ENCODE peak calls at places on chromosomes 11 and 22, in eight cellular contexts. T is progenitor cell of endocrine pancreas; R is neural crest cell; C is GM10248; D is neural progenitor cell; K is activated naive CD8-positive, alpha-beta T cell treated with anti-CD3 and anti-CD28 coated beads, Interleukin-2, amount 10 ng/mL, durations not matched to agents 7 days and 5 days; B is T-helper 1 cell; V is activated T-helper 1 cell treated with anti-CD3 and anti-CD28 coated beads, Interleukin-2, amount 50 U/mL, for 16 hours. O is an unnamed sample.

GRCh38 chr11:126106929-126107328 is 44.3 kb upstream of the CDON start:
- DNase-seq in T (no peak), R (no peak), C (no peak), D (no peak), K (no peak), B (no peak), V (no peak), O (no peak)

GRCh38 chr11:46826310-46827044 is 19.6 kb downstream of the CKAP5 start:
- DNase-seq in T (peak), R (peak), C (peak), D (peak), K (peak), B (peak), V (peak), O (peak)

GRCh38 chr11:1060885-1061616 is 13.6 kb upstream of the MUC2 start:
- DNase-seq in T (no peak), R (no peak), C (no peak), D (no peak), K (peak), B (no peak), V (no peak), O (no peak)

GRCh38 chr22:45640941-45641621 is 30.6 kb upstream of the ATXN10 start:
- DNase-seq in T (no peak), R (no peak), C (no peak), D (no peak), K (no peak), B (no peak), V (no peak), O (no peak)

GRCh38 chr11:62143727-62144126 is 19.9 kb downstream of the INCENP start:
- DNase-seq in T (no peak), R (no peak), C (no peak), D (no peak), K (peak), B (no peak), V (no peak), O (peak)

GRCh38 chr22:27431896-27432295 is 369.7 kb downstream of the MN1 start:
- DNase-seq in T (no peak), R (no peak), C (no peak), D (no peak), K (no peak), B (no peak), V (no peak), O (no peak)

GRCh38 chr11:108654994-108655631 is 9.8 kb upstream of the DDX10 start:
- DNase-seq in T (no peak), R (peak), C (peak), D (peak), K (no peak), B (peak), V (no peak), O (no peak)

GRCh38 chr22:46011627-46012181 is 34.7 kb upstream of the WNT7B start:
- DNase-seq in T (no peak), R (no peak), C (no peak), D (no peak), K (peak), B (no peak), V (no peak), O (no peak)

GRCh38 chr11:128302425-128303186 is 284.8 kb downstream of the ETS1 start:
- DNase-seq in T (no peak), R (no peak), C (no peak), D (no peak), K (no peak), B (peak), V (peak), O (no peak)

GRCh38 chr11:10298342-10298741 is 4.3 kb upstream of the SBF2 start:
- DNase-seq in T (no peak), R (no peak), C (peak), D (no peak), K (no peak), B (peak), V (no peak), O (no peak)

GRCh38 chr11:118533769-118534729 is 3.1 kb downstream of the TMEM25 start:
- DNase-seq in T (no peak), R (peak), C (no peak), D (no peak), K (no peak), B (no peak), V (no peak), O (no peak)

GRCh38 chr22:33380789-33381530 is 322.8 kb upstream of the SYN3 start:
- DNase-seq in T (no peak), R (no peak), C (no peak), D (no peak), K (no peak), B (no peak), V (no peak), O (no peak)

GRCh38 chr11:7004482-7004881 is 15.7 kb downstream of the ZNF214 start:
- DNase-seq in T (no peak), R (no peak), C (no peak), D (no peak), K (no peak), B (no peak), V (no peak), O (no peak)

GRCh38 chr11:64040684-64041267 is 5.0 kb downstream of the FLRT1 start:
- DNase-seq in T (no peak), R (no peak), C (no peak), D (peak), K (no peak), B (no peak), V (no peak), O (peak)

GRCh38 chr11:124865902-124866851 is 945 bp downstream of the ROBO3 start:
- DNase-seq in T (peak), R (peak), C (peak), D (peak), K (peak), B (peak), V (peak), O (peak)